ENCODE peak calls at places on chromosome 13, in four cellular contexts. A is stimulated activated CD8-positive, alpha-beta memory T cell treated with anti-CD3 and anti-CD28 coated beads, Interleukin-4, amount 100 ng/mL, for 24 hours; K is CD8-positive, alpha-beta T cell; L is AG04450. O is an unnamed sample.

GRCh38 chr13:26327905-26328304 is 74.0 kb downstream of the CDK8 start:
- DNase-seq in L (no peak), K (no peak), A (no peak), O (no peak)

GRCh38 chr13:19587635-19588300 is 26.4 kb upstream of the TPTE2 start:
- DNase-seq in K (no peak), L (no peak), A (no peak), O (no peak)

GRCh38 chr13:33280550-33280905 is 5.0 kb downstream of the STARD13 start:
- DNase-seq in L (no peak), A (no peak), K (no peak), O (no peak)

GRCh38 chr13:52737451-52737850 is 2.2 kb downstream of the CNMD start:
- DNase-seq in A (no peak), L (no peak), K (no peak), O (no peak)

GRCh38 chr13:40402931-40403412 is 263.5 kb downstream of the FOXO1 start:
- DNase-seq in L (no peak), K (no peak), A (no peak), O (no peak)

GRCh38 chr13:98930014-98930625 is 47.7 kb downstream of the DOCK9 start:
- DNase-seq in L (no peak), A (no peak), K (no peak), O (peak)

GRCh38 chr13:25625361-25625760 is 253.6 kb downstream of the ATP8A2 start:
- DNase-seq in K (no peak), A (no peak), L (no peak), O (no peak)

GRCh38 chr13:75896271-75896670 is 260.1 kb downstream of the LMO7 start:
- DNase-seq in A (no peak), L (no peak), K (no peak), O (no peak)

GRCh38 chr13:44759723-44760360 is 183.7 kb upstream of the TSC22D1 start:
- DNase-seq in K (no peak), L (no peak), A (no peak), O (no peak)

GRCh38 chr13:73952683-73953082 is 181.5 kb downstream of the KLF12 start:
- DNase-seq in L (peak), K (no peak), A (no peak), O (no peak)

GRCh38 chr13:46516624-46517318 is 36.2 kb upstream of the LRCH1 start:
- DNase-seq in A (no peak), L (no peak), K (no peak), O (no peak)

GRCh38 chr13:30745917-30746686 is 10.8 kb downstream of the ALOX5AP start:
- DNase-seq in K (no peak), A (no peak), L (no peak), O (no peak)

GRCh38 chr13:24168392-24168750 is 7.9 kb downstream of the SPATA13 start:
- DNase-seq in A (no peak), K (no peak), L (no peak), O (peak)

GRCh38 chr13:64471916-64472315 is 2758.2 kb downstream of the PCDH9 start:
- DNase-seq in L (peak), A (no peak), K (no peak), O (no peak)

GRCh38 chr13:87147076-87147475 is 524.1 kb upstream of the SLITRK5 start:
- DNase-seq in K (no peak), L (no peak), A (no peak), O (no peak)

GRCh38 chr13:113935523-113935922 is 38.4 kb downstream of the C13orf46 start:
- DNase-seq in K (no peak), L (no peak), A (no peak), O (no peak)

GRCh38 chr13:112744306-112745021 is 54.6 kb downstream of the ATP11A start:
- DNase-seq in L (no peak), A (no peak), K (no peak), O (no peak)

GRCh38 chr13:52845766-52846566 is 2.5 kb downstream of the PCDH8 start:
- DNase-seq in A (peak), K (no peak), L (no peak), O (no peak)

GRCh38 chr13:63741029-63741813 is 2325.6 kb upstream of the PCDH20 start:
- DNase-seq in A (no peak), L (no peak), K (no peak), O (no peak)

GRCh38 chr13:68359105-68359504 is 1129.0 kb upstream of the PCDH9 start:
- DNase-seq in A (no peak), L (no peak), K (no peak), O (no peak)

GRCh38 chr13:76425930-76426329 is 460.3 kb downstream of the KCTD12 start:
- DNase-seq in A (no peak), K (no peak), L (peak), O (no peak)

GRCh38 chr13:112693831-112694497 is 4.1 kb downstream of the ATP11A start:
- DNase-seq in L (peak), K (no peak), A (no peak), O (no peak)

GRCh38 chr13:114067886-114068722 is 64.3 kb downstream of the RASA3 start:
- DNase-seq in A (no peak), K (peak), L (no peak), O (no peak)

GRCh38 chr13:36787181-36787580 is 31.8 kb upstream of the RFXAP start:
- DNase-seq in L (no peak), A (no peak), K (no peak), O (no peak)

GRCh38 chr13:76928456-76928855 is 19.9 kb upstream of the ACOD1 start:
- DNase-seq in K (no peak), A (no peak), L (no peak), O (no peak)

GRCh38 chr13:76991432-76991795 is 467 bp upstream of the CLN5 start:
- DNase-seq in K (peak), A (peak), L (no peak), O (peak)

GRCh38 chr13:50574731-50575130 is 268.8 kb downstream of the DLEU7 start:
- DNase-seq in A (no peak), K (no peak), L (no peak), O (no peak)

GRCh38 chr13:50636007-50636704 is 207.3 kb downstream of the DLEU7 start:
- DNase-seq in A (no peak), K (no peak), L (no peak), O (no peak)

GRCh38 chr13:110301083-110301482 is 5.9 kb downstream of the COL4A1 start:
- DNase-seq in K (no peak), L (no peak), A (no peak), O (no peak)

GRCh38 chr13:67281476-67281875 is 51.3 kb upstream of the PCDH9 start:
- DNase-seq in A (no peak), K (no peak), L (no peak), O (no peak)

GRCh38 chr13:71879129-71879535 is 12.1 kb upstream of the DACH1 start:
- DNase-seq in A (no peak), L (no peak), K (no peak), O (no peak)

GRCh38 chr13:33284016-33284415 is 1.5 kb downstream of the STARD13 start:
- DNase-seq in L (no peak), A (no peak), K (no peak), O (no peak)

GRCh38 chr13:99442273-99442895 is 58.9 kb upstream of the TM9SF2 start:
- DNase-seq in A (no peak), L (no peak), K (peak), O (no peak)

GRCh38 chr13:48446454-48446853 is 33.5 kb upstream of the LPAR6 start:
- DNase-seq in K (no peak), L (peak), A (no peak), O (no peak)

GRCh38 chr13:33262069-33262487 is 23.5 kb downstream of the STARD13 start:
- DNase-seq in A (no peak), K (no peak), L (no peak), O (no peak)

GRCh38 chr13:110161112-110161897 is 145.7 kb downstream of the COL4A1 start:
- DNase-seq in L (no peak), A (no peak), K (no peak), O (no peak)

GRCh38 chr13:36548129-36548528 is 115.8 kb downstream of the CCNA1 start:
- DNase-seq in L (no peak), A (no peak), K (no peak), O (no peak)

GRCh38 chr13:97474581-97474980 is 40.6 kb downstream of the RAP2A start:
- DNase-seq in A (no peak), L (peak), K (no peak), O (no peak)

GRCh38 chr13:100854091-100854490 is 179.5 kb upstream of the TMTC4 start:
- DNase-seq in L (no peak), K (no peak), A (no peak), O (no peak)

O was measured in hypothalamus.